ENCODE peak calls at places on chromosomes 3 and 15, in ten cellular contexts. I is GM23248, M is MM.1S, A is HCT116, B is hepatocyte, Q is SK-N-SH, J is PC-3, O is GM23338, R is PC-9, V is Karpas-422. C is an unnamed sample. For H3K4me1 and H3K9me2, the result is how much of the 10 kb centered on the place peaks cover.

GRCh38 chr15:32029862-32030781 is at the start of gene CHRNA7:
- DNase-seq in I (peak), M (peak), A (peak), B (peak), Q (peak), J (peak), O (peak), R (no peak), V (no peak), C (peak)

GRCh38 chr15:30042556-30042955 is 40.2 kb upstream of the GOLGA8J start:
- DNase-seq in I (no peak), M (no peak), A (no peak), B (no peak), Q (no peak), J (no peak), O (no peak), R (no peak), V (no peak), C (no peak)

GRCh38 chr15:52018693-52019393 is at the start of gene MAPK6:
- DNase-seq in I (peak), M (peak), A (peak), B (peak), Q (peak), J (peak), O (peak), R (peak), V (peak), C (peak)

GRCh38 chr15:85010472-85011209 is 29.0 kb downstream of the PDE8A start:
- DNase-seq in I (no peak), M (no peak), A (no peak), B (peak), Q (no peak), J (no peak), O (no peak), R (no peak), V (no peak), C (peak)

GRCh38 chr15:94584833-94585244 is 353.5 kb downstream of the MCTP2 start:
- DNase-seq in I (peak), M (peak), A (no peak), B (no peak), Q (no peak), J (no peak), O (no peak), R (no peak), V (peak), C (peak)

GRCh38 chr3:156633335-156633734 is 41.1 kb upstream of the TIPARP start:
- DNase-seq in I (peak), M (no peak), A (no peak), B (no peak), Q (no peak), J (no peak), O (no peak), R (no peak), V (no peak), C (no peak)

GRCh38 chr15:53976844-53977392 is 1.3 kb upstream of the UNC13C start:
- DNase-seq in I (no peak), M (no peak), A (no peak), B (peak), Q (peak), J (peak), O (peak), R (no peak), V (no peak), C (no peak)

GRCh38 chr15:62112616-62113593 is 46.1 kb downstream of the C2CD4A start:
- DNase-seq in I (peak), M (no peak), A (no peak), B (peak), Q (no peak), J (peak), O (no peak), R (peak), V (no peak), C (no peak)

GRCh38 chr15:96366526-96366877 is 36.0 kb downstream of the NR2F2 start:
- DNase-seq in I (no peak), M (no peak), A (no peak), B (no peak), Q (no peak), J (no peak), O (peak), R (no peak), V (no peak), C (no peak)

GRCh38 chr15:38069506-38069905 is 135.1 kb downstream of the TMCO5A start:
- DNase-seq in I (peak), M (no peak), A (no peak), B (peak), Q (peak), J (peak), O (no peak), R (peak), V (no peak), C (peak)

GRCh38 chr3:178443634-178444033 is 92.6 kb upstream of the KCNMB2 start:
- DNase-seq in I (peak), M (peak), A (no peak), B (no peak), Q (no peak), J (peak), O (no peak), R (no peak), V (no peak), C (no peak)

GRCh38 chr3:177263615-177264365 is 66.5 kb upstream of the TBL1XR1 start:
- DNase-seq in I (peak), M (peak), A (no peak), B (no peak), Q (no peak), J (no peak), O (no peak), R (no peak), V (no peak), C (no peak)

GRCh38 chr3:30747771-30748281 is 141.4 kb downstream of the TGFBR2 start:
- DNase-seq in I (peak), M (no peak), A (peak), B (peak), Q (peak), J (peak), O (peak), R (peak), V (no peak), C (peak)
- H3K4me1 ChIP-seq in I (under half), M (under half), A (under half), B (under half), Q (under half), J (under half), O (under half), R (under half), V (under half), C (under half)

DNA sequence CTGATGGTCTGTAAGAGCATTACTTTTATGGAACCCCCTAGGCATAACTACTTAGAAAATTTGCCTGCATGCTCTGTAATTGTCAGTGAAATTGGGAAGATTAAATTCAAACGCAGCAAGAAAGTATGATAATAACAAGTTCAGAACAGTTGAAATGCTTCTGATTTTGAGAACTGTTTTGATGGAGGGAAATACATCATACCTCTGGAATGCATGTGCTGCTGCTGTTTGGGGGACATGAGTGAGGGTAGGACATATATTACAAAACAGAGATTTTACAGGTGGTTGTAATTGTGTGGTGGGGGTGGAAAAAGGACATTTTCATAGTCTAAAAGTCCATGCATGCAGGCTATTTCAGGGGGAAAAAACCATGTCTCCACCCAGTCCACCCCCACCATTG is 135.0 kb upstream of the DPH6 start:
- DNase-seq in I (no peak), M (no peak), A (no peak), B (no peak), Q (no peak), J (no peak), O (no peak), R (no peak), V (no peak), C (no peak)
- H3K9me2 ChIP-seq in I (under half), M (under half), A (under half), B (under half), Q (under half), J (under half), O (under half), R (under half), V (under half), C (under half)

GRCh38 chr3:141421639-141422319 is 53.5 kb downstream of the ZBTB38 start:
- DNase-seq in I (peak), M (no peak), A (no peak), B (no peak), Q (no peak), J (peak), O (no peak), R (no peak), V (no peak), C (no peak)

GRCh38 chr3:141415959-141416358 is 47.7 kb downstream of the ZBTB38 start:
- DNase-seq in I (peak), M (no peak), A (no peak), B (no peak), Q (no peak), J (no peak), O (no peak), R (no peak), V (no peak), C (no peak)

GRCh38 chr3:141421186-141421585 is 52.9 kb downstream of the ZBTB38 start:
- DNase-seq in I (no peak), M (no peak), A (no peak), B (no peak), Q (no peak), J (no peak), O (no peak), R (no peak), V (no peak), C (no peak)

GRCh38 chr3:141419946-141420345 is 51.6 kb downstream of the ZBTB38 start:
- DNase-seq in I (peak), M (no peak), A (no peak), B (no peak), Q (no peak), J (no peak), O (no peak), R (no peak), V (no peak), C (no peak)

DNA sequence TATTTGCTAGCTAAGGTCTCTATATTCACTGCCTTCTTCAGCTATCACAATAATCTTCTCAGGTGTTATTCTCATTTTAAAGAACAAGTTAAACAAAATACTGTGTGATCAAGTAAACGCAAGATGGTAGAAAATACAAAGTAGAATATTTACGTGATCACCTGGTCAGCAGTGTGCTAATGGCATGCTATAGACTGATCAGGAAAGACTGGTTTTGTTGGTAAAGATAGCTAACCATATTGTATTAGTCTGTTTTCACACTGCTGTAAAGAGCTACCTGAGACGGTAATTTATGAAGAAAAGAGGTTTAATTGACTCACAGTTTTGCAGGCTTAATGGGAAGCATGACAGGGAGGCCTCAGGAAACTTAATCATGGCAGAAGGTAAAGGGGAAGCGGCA is 50.4 kb downstream of the ZBTB38 start:
- DNase-seq in I (no peak), M (no peak), A (no peak), B (no peak), Q (no peak), J (no peak), O (no peak), R (no peak), V (no peak), C (no peak)
- H3K4me1 ChIP-seq in I (under half), M (half or more), A (under half), B (under half), Q (under half), J (under half), O (under half), R (under half), V (under half), C (under half)

GRCh38 chr3:138950701-138951100 is 3.7 kb downstream of the FOXL2NB start:
- DNase-seq in I (no peak), M (no peak), A (no peak), B (no peak), Q (no peak), J (no peak), O (no peak), R (no peak), V (no peak), C (no peak)
- H3K9me2 ChIP-seq in I (under half), M (under half), A (under half), B (under half), Q (under half), J (under half), O (under half), R (under half), V (under half), C (under half)

GRCh38 chr3:136928240-136928639 is 29.5 kb upstream of the IL20RB start:
- DNase-seq in I (no peak), M (no peak), A (no peak), B (no peak), Q (no peak), J (no peak), O (no peak), R (no peak), V (no peak), C (no peak)
- H3K4me1 ChIP-seq in I (under half), M (under half), A (under half), B (under half), Q (under half), J (under half), O (under half), R (under half), V (under half), C (under half)

GRCh38 chr15:66386204-66387123 is at the start of gene MAP2K1:
- DNase-seq in I (peak), M (peak), A (peak), B (peak), Q (peak), J (peak), O (peak), R (peak), V (peak), C (peak)
- H3K9me2 ChIP-seq in I (under half), M (under half), A (under half), B (under half), Q (under half), J (under half), O (under half), R (under half), V (under half), C (under half)

GRCh38 chr3:159619341-159619885 is 369.2 kb upstream of the IL12A start:
- DNase-seq in I (peak), M (no peak), A (no peak), B (peak), Q (no peak), J (peak), O (no peak), R (peak), V (no peak), C (no peak)
- H3K4me1 ChIP-seq in I (under half), M (under half), A (under half), B (under half), Q (under half), J (under half), O (under half), R (under half), V (under half), C (under half)

GRCh38 chr15:70491641-70492040 is 271.7 kb downstream of the UACA start:
- DNase-seq in I (no peak), M (no peak), A (no peak), B (no peak), Q (no peak), J (no peak), O (no peak), R (no peak), V (no peak), C (no peak)

GRCh38 chr15:70493787-70494514 is 269.4 kb downstream of the UACA start:
- DNase-seq in I (peak), M (no peak), A (no peak), B (peak), Q (no peak), J (no peak), O (no peak), R (no peak), V (no peak), C (no peak)

GRCh38 chr15:70491183-70491621 is 272.2 kb downstream of the UACA start:
- DNase-seq in I (peak), M (no peak), A (no peak), B (no peak), Q (no peak), J (no peak), O (no peak), R (no peak), V (peak), C (peak)

GRCh38 chr15:70493376-70493775 is 270.0 kb downstream of the UACA start:
- DNase-seq in I (no peak), M (no peak), A (no peak), B (no peak), Q (no peak), J (no peak), O (no peak), R (no peak), V (peak), C (no peak)

DNA sequence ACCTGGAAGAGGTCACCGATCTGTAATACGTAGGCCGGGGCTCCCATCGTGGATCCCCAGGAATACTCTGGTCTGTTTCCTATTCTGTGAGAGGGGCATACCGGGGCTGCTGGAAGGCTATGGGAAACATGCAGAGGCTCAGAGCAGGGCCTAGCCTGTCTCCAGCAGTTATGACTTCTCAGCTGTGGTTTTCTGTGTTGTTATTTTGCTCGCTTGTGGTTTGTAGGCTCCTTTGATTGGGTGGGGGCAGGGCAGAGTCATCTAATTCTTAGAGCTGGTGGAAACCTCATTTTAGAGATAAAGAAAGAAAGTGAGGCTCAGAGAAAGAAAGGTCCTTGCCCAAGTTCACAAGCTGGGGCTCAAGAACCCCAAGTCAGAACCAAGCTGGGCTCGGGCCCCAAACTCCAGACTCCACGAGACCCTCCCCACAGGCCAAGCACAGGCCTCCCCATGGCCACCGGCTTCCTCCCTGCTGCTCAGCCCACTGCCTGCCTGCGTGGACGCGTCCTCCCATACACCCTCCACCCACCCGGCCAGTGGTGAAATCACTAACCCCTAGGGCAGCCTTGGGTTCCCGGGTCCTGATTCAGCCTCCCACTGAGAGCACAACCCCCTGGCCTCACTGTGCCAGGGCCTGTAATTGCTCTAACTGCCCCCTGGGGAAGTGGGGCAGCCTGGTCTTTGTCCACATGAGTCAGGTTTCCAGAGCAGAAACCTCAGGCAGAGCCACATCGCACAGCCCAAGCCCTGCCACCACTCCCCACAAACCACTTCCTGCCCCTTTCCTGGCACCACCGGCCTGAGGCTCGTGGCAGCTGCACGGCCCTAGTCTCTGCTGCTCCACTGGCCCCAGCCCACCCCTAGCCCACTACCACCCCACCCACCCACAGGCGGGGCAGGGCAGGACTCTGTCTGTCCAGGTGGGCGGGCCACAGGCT is 270.8 kb downstream of the UACA start:
- DNase-seq in I (peak), M (peak), A (no peak), B (peak), Q (peak), J (peak), O (peak), R (peak), V (peak), C (peak)
- H3K9me2 ChIP-seq in I (under half), M (under half), A (under half), B (under half), Q (under half), J (under half), O (under half), R (under half), V (under half), C (under half)

DNA sequence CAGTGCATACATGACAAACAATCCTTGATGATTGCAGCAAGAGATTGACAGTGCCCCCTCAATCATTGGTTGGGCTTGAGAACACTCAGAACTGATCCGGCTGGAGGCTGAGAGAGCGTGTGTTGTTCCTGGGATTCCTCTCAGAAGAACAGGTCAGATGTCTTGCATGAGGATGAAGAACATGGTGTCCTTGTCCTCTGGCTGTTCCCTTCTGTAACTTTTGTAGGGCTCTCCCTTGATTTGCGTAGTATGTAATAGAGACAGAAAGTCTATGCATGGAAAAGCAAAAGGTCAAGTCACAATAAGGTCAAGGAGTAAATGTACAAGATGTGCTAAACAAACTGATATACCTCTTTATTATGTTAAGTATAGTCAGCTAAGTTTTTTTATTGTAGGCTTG is 8.2 kb downstream of the CHST2 start:
- DNase-seq in I (no peak), M (no peak), A (no peak), B (no peak), Q (no peak), J (no peak), O (no peak), R (no peak), V (no peak), C (no peak)
- H3K4me1 ChIP-seq in I (under half), M (under half), A (under half), B (under half), Q (under half), J (under half), O (under half), R (under half), V (under half), C (under half)

GRCh38 chr3:186002884-186003472 is 65.2 kb upstream of the TRA2B start:
- DNase-seq in I (peak), M (peak), A (peak), B (no peak), Q (peak), J (peak), O (peak), R (peak), V (peak), C (peak)
- H3K9me2 ChIP-seq in I (under half), M (under half), A (under half), B (under half), Q (under half), J (under half), O (under half), R (under half), V (under half), C (under half)